ENCODE peak calls at places on chromosomes 13 and 19, in four cellular contexts. K is DMS153; D is CD4-positive, alpha-beta T cell; A is AG09319. O is an unnamed sample.

GRCh38 chr19:32189956-32190706 is 155.3 kb upstream of the ZNF507 start:
- DNase-seq in K (no peak), D (no peak), A (no peak), O (no peak)

GRCh38 chr19:49973987-49974386 is 13.0 kb upstream of the SIGLEC11 start:
- DNase-seq in K (no peak), D (no peak), A (no peak), O (no peak)

GRCh38 chr19:29260477-29261317 is 47.7 kb upstream of the UQCRFS1 start:
- DNase-seq in K (no peak), D (no peak), A (no peak), O (no peak)

GRCh38 chr13:113405481-113406300 is 41.8 kb upstream of the GRTP1 start:
- DNase-seq in K (peak; percentile 4), D (no peak), A (no peak), O (peak; percentile 39)

GRCh38 chr13:31322025-31322424 is 122.2 kb downstream of the B3GLCT start:
- DNase-seq in K (no peak), D (no peak), A (peak; percentile 11), O (no peak)

GRCh38 chr13:112916296-112916695 is 52.7 kb upstream of the MCF2L start:
- DNase-seq in K (no peak), D (no peak), A (no peak), O (no peak)

GRCh38 chr19:54141356-54141755 is 3.8 kb downstream of the CNOT3 start:
- DNase-seq in K (no peak), D (no peak), A (no peak), O (no peak)

GRCh38 chr19:17248011-17248776 is 2.5 kb upstream of the NR2F6 start:
- DNase-seq in K (no peak), D (no peak), A (no peak), O (peak; percentile 82)

GRCh38 chr19:44623080-44623479 is 9.7 kb downstream of the IGSF23 start:
- DNase-seq in K (no peak), D (no peak), A (no peak), O (no peak)

GRCh38 chr19:22545751-22546150 is 88.4 kb upstream of the ZNF492 start:
- DNase-seq in K (peak; percentile 0), D (no peak), A (no peak), O (no peak)

O was measured in Peyer's patch.